ENCODE peak calls at places on chromosomes 16 and 17, in seven cellular contexts. O is osteoblast; G is M059J; P is mesothelial cell of epicardium; K is GM23338; U is stimulated activated CD4-positive, alpha-beta T cell treated with anti-CD3 and anti-CD28 coated beads, Interleukin-4, amount 100 ng/mL, for 4 hours; E is nephron progenitor cell. D is an unnamed sample.

GRCh38 chr16:88763502-88764053 is 21.4 kb downstream of the PIEZO1 start:
- DNase-seq in K (peak), U (no peak), P (no peak), E (peak), O (peak), G (peak), D (no peak)

GRCh38 chr17:44797809-44798208 is 32.3 kb downstream of the GJC1 start:
- DNase-seq in K (no peak), G (peak), U (no peak), O (no peak), E (no peak), P (no peak), D (no peak)

GRCh38 chr16:18788828-18789514 is 1.2 kb downstream of the RPS15A start:
- DNase-seq in K (no peak), U (no peak), G (no peak), E (no peak), O (peak), P (no peak), D (no peak)

GRCh38 chr16:46866286-46866685 is 17.9 kb upstream of the GPT2 start:
- DNase-seq in U (no peak), G (no peak), O (no peak), K (no peak), P (no peak), E (no peak), D (no peak)

GRCh38 chr16:48507346-48507745 is 102.6 kb downstream of the N4BP1 start:
- DNase-seq in O (no peak), U (no peak), E (no peak), K (no peak), G (no peak), P (no peak), D (no peak)

GRCh38 chr17:82089723-82090548 is 8.1 kb downstream of the FASN start:
- DNase-seq in U (no peak), P (no peak), E (no peak), K (no peak), O (peak), G (no peak), D (no peak)

GRCh38 chr17:79844869-79845600 is 5.8 kb upstream of the CBX4 start:
- DNase-seq in E (peak), U (peak), P (no peak), O (peak), G (no peak), K (peak), D (no peak)

GRCh38 chr16:2230376-2230775 is 5.9 kb upstream of the DNASE1L2 start:
- DNase-seq in O (no peak), G (no peak), K (no peak), E (no peak), U (no peak), P (no peak), D (no peak)

GRCh38 chr17:40025991-40026815 is 11.0 kb downstream of the CSF3 start:
- DNase-seq in E (no peak), P (no peak), K (no peak), U (peak), O (no peak), G (peak), D (peak)

GRCh38 chr16:53058441-53058840 is 3.6 kb downstream of the CHD9 start:
- DNase-seq in E (no peak), G (no peak), K (no peak), P (no peak), U (no peak), O (no peak), D (no peak)

GRCh38 chr16:4077083-4077714 is 39.0 kb downstream of the ADCY9 start:
- DNase-seq in E (no peak), K (no peak), U (no peak), P (no peak), O (no peak), G (no peak), D (no peak)

GRCh38 chr16:82031116-82032084 is 3.7 kb upstream of the HSD17B2 start:
- DNase-seq in O (peak), K (peak), U (no peak), G (peak), E (no peak), P (no peak), D (no peak)